ENCODE peak calls at places on chromosomes 4 and X, in four cellular contexts. N, Z, B and W are unnamed samples.

GRCh38 chrX:73683236-73683859 is 120.4 kb downstream of the CHIC1 start:
- DNase-seq in N (no peak), Z (no peak), B (no peak), W (no peak)

GRCh38 chrX:37348237-37349130 is 680 bp upstream of the PRRG1 start:
- DNase-seq in N (no peak), Z (no peak), B (no peak), W (no peak)

GRCh38 chr4:23097251-23097650 is 404.5 kb downstream of the GBA3 start:
- DNase-seq in N (no peak), Z (no peak), B (no peak), W (no peak)

GRCh38 chrX:74431807-74432206 is 10.5 kb downstream of the SLC16A2 start:
- DNase-seq in N (no peak), Z (no peak), B (no peak), W (no peak)

GRCh38 chr4:16075975-16076757 is 7.7 kb downstream of the PROM1 start:
- DNase-seq in N (no peak), Z (no peak), B (no peak), W (no peak)

GRCh38 chrX:131801066-131801465 is 222.0 kb upstream of the STK26 start:
- DNase-seq in N (no peak), Z (no peak), B (no peak), W (no peak)

GRCh38 chrX:155094468-155095061 is 23.3 kb downstream of the BRCC3 start:
- DNase-seq in N (no peak), Z (no peak), B (no peak), W (peak)

GRCh38 chr4:52838729-52839722 is 23.1 kb upstream of the RASL11B start:
- DNase-seq in N (peak), Z (no peak), B (no peak), W (peak)

GRCh38 chr4:165343353-165344191 is 16.1 kb downstream of the MSMO1 start:
- DNase-seq in N (no peak), Z (no peak), B (no peak), W (no peak)

GRCh38 chr4:37967749-37968148 is 7.6 kb downstream of the PTTG2 start:
- DNase-seq in N (no peak), Z (no peak), B (no peak), W (no peak)

GRCh38 chr4:101156619-101157310 is 190.6 kb downstream of the PPP3CA start:
- DNase-seq in N (no peak), Z (no peak), B (no peak), W (no peak)

GRCh38 chr4:86935499-86935832 is 655 bp downstream of the AFF1 start:
- DNase-seq in N (no peak), Z (peak), B (no peak), W (no peak)

GRCh38 chr4:177308125-177308524 is 1.5 kb upstream of the NEIL3 start:
- DNase-seq in N (no peak), Z (no peak), B (no peak), W (peak)

GRCh38 chr4:30402276-30402675 is 317.9 kb upstream of the PCDH7 start:
- DNase-seq in N (no peak), Z (no peak), B (no peak), W (peak)

GRCh38 chr4:40325406-40326019 is 9.6 kb upstream of the CHRNA9 start:
- DNase-seq in N (no peak), Z (no peak), B (no peak), W (peak)

GRCh38 chr4:19437008-19437407 is 814.7 kb upstream of the SLIT2 start:
- DNase-seq in N (no peak), Z (no peak), B (no peak), W (no peak)

GRCh38 chr4:60683357-60683756 is 516.8 kb upstream of the ADGRL3 start:
- DNase-seq in N (no peak), Z (no peak), B (no peak), W (peak)

GRCh38 chr4:121150003-121150402 is 14.1 kb downstream of the TNIP3 start:
- DNase-seq in N (no peak), Z (no peak), B (no peak), W (no peak)

GRCh38 chrX:18354369-18355329 is at the start of gene SCML2:
- DNase-seq in N (no peak), Z (no peak), B (peak), W (peak)

GRCh38 chrX:30577362-30577961 is at the start of gene TASL:
- DNase-seq in N (no peak), Z (no peak), B (no peak), W (no peak)

GRCh38 chrX:118528089-118528753 is 32.6 kb downstream of the DOCK11 start:
- DNase-seq in N (no peak), Z (no peak), B (no peak), W (no peak)

GRCh38 chr4:155413451-155413850 is 36.7 kb upstream of the MAP9 start:
- DNase-seq in N (no peak), Z (no peak), B (no peak), W (no peak)

GRCh38 chr4:56870927-56871326 is 36.8 kb upstream of the REST start:
- DNase-seq in N (no peak), Z (no peak), B (no peak), W (no peak)

GRCh38 chr4:24794916-24795665 is at the start of gene SOD3:
- DNase-seq in N (peak), Z (no peak), B (peak), W (no peak)

GRCh38 chrX:635428-636192 is 5.0 kb downstream of the SHOX start:
- DNase-seq in N (no peak), Z (no peak), B (no peak), W (no peak)

GRCh38 chr4:114563536-114564315 is 34.9 kb upstream of the UGT8 start:
- DNase-seq in N (no peak), Z (no peak), B (no peak), W (peak)

GRCh38 chr4:109803924-109804571 is 2.2 kb upstream of the CFI start:
- DNase-seq in N (no peak), Z (no peak), B (no peak), W (peak)

GRCh38 chrX:21740329-21741274 is 17.3 kb downstream of the SMPX start:
- DNase-seq in N (no peak), Z (no peak), B (peak), W (no peak)

GRCh38 chrX:140817943-140818342 is 108.4 kb downstream of the LINC00632 start:
- DNase-seq in N (no peak), Z (no peak), B (no peak), W (no peak)

GRCh38 chrX:17814557-17814956 is 46.5 kb downstream of the RAI2 start:
- DNase-seq in N (no peak), Z (no peak), B (no peak), W (peak)

GRCh38 chr4:54487491-54487890 is 170.3 kb upstream of the KIT start:
- DNase-seq in N (no peak), Z (no peak), B (no peak), W (peak)

GRCh38 chr4:62814510-62815047 is 1594.7 kb downstream of the TECRL start:
- DNase-seq in N (no peak), Z (no peak), B (no peak), W (no peak)

GRCh38 chr4:173289351-173289725 is 44.8 kb downstream of the HMGB2 start:
- DNase-seq in N (no peak), Z (no peak), B (no peak), W (no peak)

DNA sequence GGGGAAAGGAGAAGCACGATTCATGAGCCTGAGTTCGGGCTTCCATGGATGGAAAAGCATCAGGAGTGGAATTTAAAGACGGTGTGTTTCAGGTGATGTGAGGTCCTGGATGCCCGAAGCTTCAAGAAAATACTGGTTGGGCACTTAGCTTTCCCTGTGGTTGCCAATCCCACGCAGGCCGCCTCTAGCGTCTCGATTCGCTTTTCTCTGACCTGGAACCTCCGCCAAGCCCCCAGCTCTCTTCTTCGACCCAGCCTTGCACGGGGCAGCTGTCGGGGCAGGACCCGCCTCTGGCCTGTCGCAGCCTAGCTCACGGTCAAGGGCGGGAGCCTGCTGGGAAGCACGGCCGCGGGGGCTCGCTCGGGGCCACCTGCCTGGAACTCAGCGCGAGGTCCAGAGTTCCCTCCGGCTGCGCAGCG is 308 bp upstream of the TLR2 start:
- DNase-seq in N (no peak), Z (no peak), B (no peak), W (no peak)
- H3K4me3 ChIP-seq in N (peak), Z (peak), B (peak), W (peak)

GRCh38 chr4:113440366-113440765 is 321.2 kb downstream of the CAMK2D start:
- DNase-seq in N (no peak), Z (no peak), B (no peak), W (no peak)
- H3K27ac ChIP-seq in N (no peak), Z (no peak), B (no peak), W (no peak)

DNA sequence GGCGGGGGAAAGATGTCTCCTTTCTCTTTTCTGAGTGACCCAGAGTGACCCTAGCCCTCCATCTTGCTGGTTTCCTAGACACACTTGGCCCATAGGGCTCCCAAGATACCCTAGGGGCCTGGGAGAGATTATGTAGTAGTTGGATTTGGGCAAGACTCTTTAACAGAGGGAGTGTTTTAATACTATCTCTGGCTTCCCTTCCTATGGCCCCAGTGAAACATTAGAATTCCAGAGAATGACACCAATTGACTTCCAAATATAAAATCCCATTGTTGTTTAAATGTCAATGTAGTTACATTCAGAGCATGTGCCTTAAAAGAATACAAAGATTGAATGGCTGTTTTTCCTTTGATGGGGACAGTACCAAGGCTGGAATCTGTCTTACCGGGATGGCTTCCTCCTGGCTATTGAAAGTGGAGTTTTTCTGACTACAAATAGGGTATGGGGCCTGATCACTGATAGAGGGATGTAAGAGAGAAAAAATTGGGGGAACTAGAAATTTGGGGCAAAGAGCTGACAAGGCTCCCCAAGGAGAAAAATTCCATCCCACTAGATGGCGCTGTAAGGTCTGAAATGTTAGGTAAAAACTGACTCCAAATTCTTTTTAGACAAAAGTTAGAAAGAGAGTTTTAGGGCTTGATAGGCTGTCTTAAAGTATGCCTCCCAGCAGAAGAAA is 10.7 kb downstream of the TENT5D start:
- DNase-seq in N (no peak), Z (no peak), B (no peak), W (no peak)
- TF ChIP-seq CTCF in N (no peak), Z (no peak), B (no peak), W (peak)

DNA sequence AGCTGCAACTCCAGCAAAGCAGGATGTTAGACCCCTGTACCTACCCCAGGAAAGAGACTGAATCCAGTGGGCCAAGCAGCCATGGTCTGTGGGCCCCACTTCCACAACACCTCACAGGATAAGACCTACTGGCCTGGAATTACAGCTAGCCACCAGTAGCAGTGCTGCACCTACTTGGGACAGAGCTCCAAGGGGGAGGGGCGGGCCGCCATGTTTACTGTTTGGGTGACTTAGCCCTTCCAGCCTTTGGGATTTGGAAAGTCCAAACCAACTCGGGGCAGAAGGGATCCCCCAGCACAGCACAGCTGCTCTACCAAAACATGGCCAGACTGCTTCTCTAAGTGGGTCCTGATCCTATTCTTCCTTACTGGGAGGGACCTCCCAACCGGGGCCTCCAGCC is 9.1 kb upstream of the TMSB15B start:
- DNase-seq in N (no peak), Z (no peak), B (no peak), W (no peak)
- H3K4me3 ChIP-seq in N (no peak), Z (no peak), B (no peak), W (no peak)

GRCh38 chr4:13968723-13969122 is 341.2 kb upstream of the BOD1L1 start:
- DNase-seq in N (no peak), Z (no peak), B (no peak), W (peak)
- H3K27ac ChIP-seq in N (no peak), Z (no peak), B (no peak), W (no peak)

GRCh38 chrX:100687546-100687945 is 43.5 kb downstream of the SRPX2 start:
- DNase-seq in N (no peak), Z (no peak), B (no peak), W (no peak)

GRCh38 chrX:100685284-100685996 is 41.4 kb downstream of the SRPX2 start:
- DNase-seq in N (peak), Z (no peak), B (peak), W (peak)

GRCh38 chrX:100682939-100683338 is 38.9 kb downstream of the SRPX2 start:
- DNase-seq in N (no peak), Z (no peak), B (no peak), W (no peak)

GRCh38 chrX:100687128-100687527 is 43.1 kb downstream of the SRPX2 start:
- DNase-seq in N (no peak), Z (no peak), B (no peak), W (no peak)

GRCh38 chrX:100685997-100686305 is 42.0 kb downstream of the SRPX2 start:
- DNase-seq in N (no peak), Z (no peak), B (no peak), W (no peak)
- TF ChIP-seq CTCF in N (no peak), Z (no peak), B (no peak), W (no peak)

GRCh38 chrX:107000013-107000515 is at the start of gene MORC4:
- DNase-seq in N (peak), Z (peak), B (peak), W (peak)
- H3K4me3 ChIP-seq in N (peak), Z (peak), B (peak), W (peak)

DNA sequence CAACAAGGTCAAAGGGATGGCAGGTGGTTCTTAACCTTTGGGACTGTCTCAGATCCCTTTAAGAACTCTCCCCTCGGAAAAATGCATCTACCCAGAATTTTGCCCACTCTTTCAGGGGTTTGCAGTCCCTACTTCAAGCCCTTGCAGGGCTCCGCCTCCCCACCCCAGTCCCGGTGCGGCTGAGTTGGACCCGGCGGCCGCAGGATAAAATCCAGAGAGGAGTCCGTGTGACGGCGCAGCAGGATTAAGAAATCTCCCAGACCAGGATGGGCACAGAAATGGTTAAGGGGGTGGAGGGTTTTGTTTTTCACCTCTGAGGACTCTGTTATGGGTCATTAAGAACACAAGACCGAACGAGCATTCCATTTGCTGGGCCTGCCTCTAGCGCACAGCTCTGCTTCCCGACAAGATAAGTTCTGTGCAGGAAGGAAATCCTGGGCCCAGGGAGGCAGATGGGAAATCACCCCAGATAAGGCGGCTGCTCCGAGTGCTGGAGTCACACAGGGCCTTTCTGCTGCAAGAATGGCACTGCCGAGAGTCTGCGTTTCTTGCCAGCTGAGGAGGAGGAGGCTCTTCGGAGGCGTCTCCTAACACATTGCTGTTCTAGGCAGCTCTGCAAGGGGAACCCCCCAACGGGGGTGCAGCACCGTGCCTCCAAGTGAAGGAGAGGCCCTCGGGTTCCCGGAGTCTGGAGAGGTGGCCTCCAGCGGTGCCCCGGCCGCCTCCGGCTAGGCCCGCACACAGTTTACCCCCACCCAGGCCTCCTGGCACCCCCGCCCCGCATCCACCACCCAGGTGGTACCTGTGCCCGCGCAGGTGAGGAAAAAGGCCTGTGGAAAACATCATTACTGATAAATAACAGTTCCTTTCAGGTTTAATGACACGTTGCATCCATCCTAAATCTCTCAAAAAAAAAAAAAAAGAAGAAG is 277.6 kb downstream of the BCOR start:
- DNase-seq in N (peak), Z (no peak), B (no peak), W (no peak)
- H3K27ac ChIP-seq in N (peak), Z (no peak), B (no peak), W (no peak)

DNA sequence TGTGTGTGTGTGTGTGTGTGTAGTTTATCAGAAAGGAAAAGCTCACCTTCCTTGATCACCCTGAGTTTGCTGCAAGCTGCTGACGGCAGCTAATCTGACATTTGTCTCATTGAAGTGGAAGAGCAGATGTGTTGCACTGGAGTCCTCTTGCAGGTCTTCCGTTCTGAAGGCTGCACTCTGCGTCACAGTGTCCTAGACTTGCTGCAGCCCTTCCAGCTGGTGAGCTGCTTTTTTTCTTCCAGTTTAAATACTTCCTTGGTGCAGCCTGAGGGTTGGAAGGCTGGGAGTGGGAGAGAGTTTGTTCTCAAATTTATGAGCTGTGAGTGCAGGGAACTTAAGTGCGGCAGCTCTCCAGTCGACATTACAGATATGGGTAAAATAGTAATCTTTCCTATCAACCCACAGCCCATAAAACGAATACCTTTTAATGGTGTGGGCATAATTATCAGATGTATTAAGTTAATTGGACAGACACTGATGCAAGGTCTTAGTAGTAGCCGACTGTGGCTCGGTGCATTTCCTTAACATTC is 303.6 kb upstream of the FAT1 start:
- DNase-seq in N (no peak), Z (no peak), B (no peak), W (no peak)
- TF ChIP-seq CTCF in N (no peak), Z (no peak), B (no peak), W (no peak)